ENCODE peak calls at places on chromosomes 13 and 19, in five cellular contexts. U, H, X, V and N are unnamed samples.

GRCh38 chr13:113573065-113573464 is 11.5 kb upstream of the TFDP1 start:
- DNase-seq in U (no peak), V (no peak), H (no peak), X (no peak), N (no peak)

GRCh38 chr19:14325134-14325533 is 56.1 kb upstream of the ADGRE5 start:
- DNase-seq in V (no peak), H (no peak), X (no peak), U (no peak), N (no peak)

GRCh38 chr19:11942843-11943108 is 17.9 kb downstream of the ZNF700 start:
- DNase-seq in V (no peak), H (no peak), U (no peak), X (no peak), N (no peak)

GRCh38 chr19:347946-348861 is 3.6 kb upstream of the MIER2 start:
- DNase-seq in X (no peak), H (no peak), U (no peak), V (no peak), N (no peak)

GRCh38 chr19:54062643-54063042 is 1.1 kb downstream of the VSTM1 start:
- DNase-seq in U (peak; percentile 33), H (no peak), V (no peak), X (no peak), N (no peak)

GRCh38 chr13:86932935-86933334 is 738.2 kb upstream of the SLITRK5 start:
- DNase-seq in H (no peak), X (no peak), V (no peak), U (no peak), N (no peak)

GRCh38 chr13:105410602-105411001 is 1124.9 kb downstream of the EFNB2 start:
- DNase-seq in X (peak; percentile 18), U (no peak), V (peak; percentile 37), H (no peak), N (peak; percentile 76)

GRCh38 chr13:48333976-48334375 is 30.4 kb downstream of the RB1 start:
- DNase-seq in H (no peak), V (no peak), U (no peak), X (peak; percentile 45), N (peak; percentile 37)

GRCh38 chr13:38635030-38635429 is 51.8 kb upstream of the FREM2 start:
- DNase-seq in H (no peak), X (no peak), U (no peak), V (no peak), N (no peak)

GRCh38 chr13:113022391-113023216 is 53.6 kb downstream of the MCF2L start:
- DNase-seq in U (no peak), V (no peak), H (no peak), X (peak; percentile 36), N (no peak)

GRCh38 chr19:20923077-20923871 is at the start of gene ZNF85:
- DNase-seq in H (peak; percentile 40), U (peak; percentile 94), V (peak; percentile 89), X (peak; percentile 93), N (peak; percentile 95)

DNA sequence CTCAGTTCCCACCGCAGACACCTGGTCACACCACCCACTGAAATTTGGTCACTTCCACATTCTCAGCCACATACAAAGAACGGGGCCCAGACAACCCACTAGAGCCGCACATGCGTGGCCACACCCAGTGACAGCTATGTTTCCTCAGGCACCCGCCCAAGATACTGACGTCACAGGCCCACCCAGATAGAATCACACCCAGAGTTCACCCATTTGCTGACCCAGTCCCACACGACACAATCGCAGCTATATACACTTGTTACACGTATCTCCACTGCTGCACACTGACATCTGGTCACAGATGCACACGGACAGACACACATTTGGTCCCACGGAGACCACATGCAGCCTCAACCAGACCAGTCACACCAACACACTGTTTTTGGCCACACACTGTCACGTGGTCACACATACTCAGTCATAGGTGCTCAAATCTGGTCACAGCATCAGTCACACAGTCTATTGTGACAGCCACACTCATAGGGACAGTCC is 2.9 kb downstream of the NUMBL start:
- DNase-seq in U (peak; percentile 92), X (no peak), H (no peak), V (peak; percentile 83), N (peak; percentile 27)
- H3K27ac ChIP-seq in U (peak overlapping the region; percentile 95), X (no peak overlapping the region), H (peak overlapping the region; percentile 93), V (no peak overlapping the region), N (peak overlapping the region; percentile 24)

GRCh38 chr19:13162749-13163608 is 12.8 kb downstream of the IER2 start:
- DNase-seq in U (peak; percentile 99), V (peak; percentile 98), X (peak; percentile 99), H (peak; percentile 79), N (peak; percentile 98)

GRCh38 chr19:13164370-13165090 is 14.3 kb downstream of the IER2 start:
- DNase-seq in H (no peak), V (no peak), X (no peak), U (peak; percentile 72), N (peak; percentile 48)

GRCh38 chr19:13169769-13170168 is 19.6 kb downstream of the IER2 start:
- DNase-seq in U (no peak), X (no peak), V (no peak), H (no peak), N (no peak)

GRCh38 chr19:13163609-13164364 is 13.6 kb downstream of the IER2 start:
- DNase-seq in V (peak; percentile 73), U (peak; percentile 92), H (no peak), X (peak; percentile 40), N (peak; percentile 87)

GRCh38 chr19:13165091-13165997 is 15.1 kb downstream of the IER2 start:
- DNase-seq in X (no peak), U (no peak), H (no peak), V (no peak), N (no peak)
- H3K4me1 ChIP-seq in X (peaks cover 8% of the 10 kb centered on the region), U (peaks cover 52% of the 10 kb centered on the region), H (peaks cover 86% of the 10 kb centered on the region), V (peaks cover 23% of the 10 kb centered on the region), N (peaks cover 74% of the 10 kb centered on the region)

DNA sequence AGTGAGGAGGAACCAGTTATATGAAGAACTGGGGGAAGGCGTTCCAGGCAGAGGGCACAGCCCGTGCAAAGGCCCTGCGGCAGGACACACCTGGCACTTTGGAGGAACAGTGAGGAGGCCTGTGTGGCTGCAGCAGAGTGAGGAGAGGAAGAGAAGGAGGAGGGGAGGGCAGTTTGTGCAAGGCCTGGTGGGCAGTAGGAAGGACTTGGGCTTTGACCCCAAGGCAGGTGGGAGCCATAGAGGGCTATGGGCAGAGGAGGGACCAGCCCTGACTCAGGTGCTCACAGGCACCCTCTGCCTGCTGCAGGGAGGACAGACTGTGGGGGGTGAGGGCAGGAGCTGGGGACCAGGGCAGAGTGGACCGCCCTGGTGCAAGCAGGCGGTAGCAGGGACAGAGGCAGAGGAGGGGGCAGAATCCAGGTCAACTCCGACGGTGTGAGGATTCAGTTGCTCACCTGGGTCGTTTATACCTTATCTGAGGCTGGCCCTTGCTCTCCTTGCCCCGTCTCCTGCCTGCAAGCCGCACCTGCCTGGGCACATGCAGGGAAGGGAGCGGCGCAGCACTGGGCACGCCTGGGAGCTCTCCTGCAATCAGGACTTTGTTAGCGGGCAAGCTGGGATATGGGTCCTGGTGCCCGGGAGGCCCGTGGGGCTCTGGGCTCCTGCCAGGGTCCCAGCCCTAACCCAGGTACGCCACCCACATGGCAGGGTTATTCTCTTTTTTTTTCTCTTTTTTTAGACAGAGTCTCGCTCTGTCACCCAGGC is 34.8 kb downstream of the NFIC start:
- DNase-seq in V (no peak), X (no peak), H (no peak), U (no peak), N (no peak)
- H3K27ac ChIP-seq in V (peak overlapping the region; percentile 100), X (peak overlapping the region; percentile 99), H (peak overlapping the region; percentile 99), U (peak overlapping the region; percentile 98), N (peak overlapping the region; percentile 99)

GRCh38 chr19:3373971-3374368 is 7.6 kb downstream of the NFIC start:
- DNase-seq in X (no peak), V (no peak), H (no peak), U (no peak), N (no peak)

GRCh38 chr19:3370728-3371591 is 4.6 kb downstream of the NFIC start:
- DNase-seq in H (no peak), U (no peak), V (no peak), X (no peak), N (peak; percentile 53)

GRCh38 chr19:3374369-3375112 is 8.2 kb downstream of the NFIC start:
- DNase-seq in H (no peak), U (peak; percentile 95), X (no peak), V (peak; percentile 87), N (peak; percentile 72)

GRCh38 chr19:3370214-3370720 is 3.9 kb downstream of the NFIC start:
- DNase-seq in H (no peak), V (no peak), X (no peak), U (no peak), N (no peak)

GRCh38 chr19:3372413-3372812 is 6.0 kb downstream of the NFIC start:
- DNase-seq in U (no peak), H (no peak), X (no peak), V (no peak), N (peak; percentile 58)
- H3K4me1 ChIP-seq in U (peaks cover 65% of the 10 kb centered on the region), H (peaks cover 41% of the 10 kb centered on the region), X (peaks cover 22% of the 10 kb centered on the region), V (peaks cover 49% of the 10 kb centered on the region), N (peaks cover 61% of the 10 kb centered on the region)

DNA sequence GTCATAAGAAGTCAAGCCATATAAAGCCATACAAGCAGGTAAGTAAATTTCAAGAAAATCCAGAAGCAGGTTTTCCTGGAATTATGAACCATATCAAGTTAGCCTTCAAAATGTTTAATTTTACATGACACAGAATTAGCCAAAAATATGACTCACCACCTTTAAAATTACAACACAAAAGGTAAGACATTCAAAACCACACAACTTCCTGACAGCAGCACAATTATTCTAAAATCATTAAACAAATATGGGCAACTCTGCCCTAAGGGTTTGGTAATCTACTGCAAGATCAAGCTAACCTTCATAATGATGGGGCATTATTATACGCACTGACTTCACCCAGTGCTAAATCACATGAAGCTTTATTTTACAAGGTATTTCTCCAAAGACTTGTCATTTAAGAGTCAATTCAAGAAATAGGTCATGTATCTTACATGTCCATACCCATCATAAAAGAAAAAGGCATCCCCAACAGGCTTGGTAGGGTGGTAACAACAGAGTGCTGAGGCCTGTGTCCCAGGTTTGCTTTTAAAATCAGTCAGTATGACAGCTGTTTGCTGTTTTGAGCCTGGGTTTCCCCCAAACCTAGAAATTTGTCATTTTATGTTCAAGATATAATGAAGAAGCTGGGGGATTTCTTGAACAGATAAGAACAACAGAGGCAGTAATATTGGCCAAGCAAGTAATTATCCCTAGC is 15.2 kb downstream of the RCBTB1 start:
- DNase-seq in X (no peak), V (no peak), U (no peak), H (no peak), N (no peak)
- H3K27ac ChIP-seq in X (no peak overlapping the region), V (no peak overlapping the region), U (no peak overlapping the region), H (no peak overlapping the region), N (peak overlapping the region; percentile 66)